ENCODE peak calls at places on chromosomes 2 and 18, in seven cellular contexts. P is thoracic aorta, S is ascending aorta, V is brain microvascular endothelial cell, U is A549, R is left ventricle myocardium inferior, Y is colonic mucosa. B is an unnamed sample.
A peak's percentile ranks its signal among the peaks of the same experiment; 100 is the strongest.

GRCh38 chr2:112867701-112868631 is 31.4 kb upstream of the IL1B start:
- DNase-seq in U (no peak), R (no peak), Y (peak; percentile 64), V (no peak), P (no peak), S (no peak), B (no peak)

GRCh38 chr2:196336715-196337617 is 165.6 kb upstream of the STK17B start:
- DNase-seq in U (peak; percentile 29), R (no peak), P (no peak), Y (no peak), S (no peak), V (no peak), B (no peak)

GRCh38 chr2:130797493-130798435 is 39.0 kb upstream of the ARHGEF4 start:
- DNase-seq in Y (peak; percentile 90), P (peak; percentile 58), V (peak; percentile 74), S (peak; percentile 39), R (peak; percentile 93), U (peak; percentile 83), B (peak; percentile 85)

GRCh38 chr18:77080283-77080682 is 52.3 kb downstream of the MBP start:
- DNase-seq in P (no peak), Y (no peak), R (no peak), S (no peak), U (no peak), V (no peak), B (no peak)

GRCh38 chr2:36574560-36574959 is 23.4 kb downstream of the FEZ2 start:
- DNase-seq in Y (no peak), R (no peak), S (no peak), P (no peak), U (no peak), V (no peak), B (no peak)

GRCh38 chr18:24227976-24228660 is 89.3 kb downstream of the CABYR start:
- DNase-seq in U (peak; percentile 4), S (no peak), V (peak; percentile 28), P (no peak), R (no peak), Y (no peak), B (no peak)

GRCh38 chr2:147845608-147846002 is 776 bp downstream of the ACVR2A start:
- DNase-seq in Y (no peak), R (no peak), V (no peak), U (no peak), P (no peak), S (no peak), B (no peak)

GRCh38 chr2:241413929-241414580 is 58.0 kb downstream of the FARP2 start:
- DNase-seq in P (no peak), Y (no peak), U (no peak), V (no peak), R (no peak), S (no peak), B (no peak)

GRCh38 chr2:134074619-134075018 is 179.3 kb upstream of the MGAT5 start:
- DNase-seq in R (no peak), P (no peak), V (no peak), U (no peak), S (no peak), Y (no peak), B (no peak)

GRCh38 chr2:200614249-200614648 is 28.4 kb downstream of the AOX1 start:
- DNase-seq in U (no peak), V (peak; percentile 25), P (no peak), S (no peak), R (no peak), Y (no peak), B (no peak)

GRCh38 chr2:96656540-96656939 is 14.0 kb downstream of the FER1L5 start:
- DNase-seq in Y (no peak), P (no peak), S (no peak), U (no peak), R (no peak), V (no peak), B (no peak)

GRCh38 chr2:170076189-170076588 is 101.8 kb upstream of the MYO3B start:
- DNase-seq in P (no peak), S (no peak), Y (no peak), V (no peak), U (no peak), R (no peak), B (no peak)

GRCh38 chr18:9365406-9365805 is 30.8 kb downstream of the TWSG1 start:
- DNase-seq in R (no peak), U (no peak), V (peak; percentile 26), P (no peak), S (no peak), Y (no peak), B (no peak)

GRCh38 chr2:28465148-28465885 is 30.5 kb upstream of the PLB1 start:
- DNase-seq in U (no peak), Y (no peak), P (no peak), S (no peak), V (peak; percentile 22), R (no peak), B (no peak)

GRCh38 chr2:5696741-5697521 is 4.7 kb downstream of the SOX11 start:
- DNase-seq in U (no peak), V (peak; percentile 35), S (no peak), P (no peak), Y (no peak), R (no peak), B (no peak)

GRCh38 chr18:79586436-79587297 is 92.9 kb upstream of the CTDP1 start:
- DNase-seq in P (no peak), U (no peak), V (no peak), Y (no peak), R (peak; percentile 13), S (no peak), B (no peak)

GRCh38 chr2:241636182-241636982 is 576 bp downstream of the THAP4 start:
- DNase-seq in P (no peak), U (peak; percentile 52), R (peak; percentile 32), Y (peak; percentile 40), V (no peak), S (no peak), B (peak; percentile 32)

GRCh38 chr18:39675916-39676315 is 2110.3 kb upstream of the CELF4 start:
- DNase-seq in V (no peak), Y (no peak), S (no peak), P (no peak), R (no peak), U (no peak), B (no peak)

GRCh38 chr2:107595749-107596148 is 230.9 kb upstream of the RGPD4 start:
- DNase-seq in P (no peak), S (no peak), Y (no peak), R (no peak), V (peak; percentile 66), U (peak; percentile 22), B (no peak)

GRCh38 chr2:132581917-132582316 is 88.1 kb downstream of the LYPD1 start:
- DNase-seq in U (no peak), R (no peak), Y (peak; percentile 29), V (no peak), S (no peak), P (no peak), B (no peak)

GRCh38 chr2:15265889-15266288 is 295.2 kb downstream of the NBAS start:
- DNase-seq in V (no peak), U (no peak), S (no peak), P (no peak), Y (no peak), R (no peak), B (no peak)

GRCh38 chr2:240930096-240930630 is 24.0 kb downstream of the CROCC2 start:
- DNase-seq in P (no peak), R (peak; percentile 5), Y (peak; percentile 13), S (no peak), V (no peak), U (no peak), B (no peak)

GRCh38 chr2:226450141-226450540 is 349.5 kb downstream of the IRS1 start:
- DNase-seq in R (no peak), V (peak; percentile 63), Y (no peak), P (no peak), U (no peak), S (no peak), B (no peak)

GRCh38 chr2:242085941-242086621 is 216.6 kb downstream of the RTP5 start:
- DNase-seq in S (no peak), Y (no peak), U (no peak), R (peak; percentile 63), V (no peak), P (no peak), B (peak; percentile 62)

GRCh38 chr2:46847185-46847710 is 68.4 kb downstream of the MCFD2 start:
- DNase-seq in U (peak; percentile 90), P (peak; percentile 83), V (peak; percentile 70), R (peak; percentile 93), Y (peak; percentile 97), S (peak; percentile 86), B (peak; percentile 89)

GRCh38 chr2:160371251-160372009 is 122.2 kb downstream of the RBMS1 start:
- DNase-seq in R (peak; percentile 32), V (no peak), Y (no peak), S (no peak), P (no peak), U (no peak), B (no peak)

GRCh38 chr2:119760876-119761275 is 1.2 kb downstream of the PTPN4 start:
- DNase-seq in U (no peak), S (no peak), P (no peak), Y (no peak), V (no peak), R (no peak), B (no peak)
- H3K4me3 ChIP-seq in U (peak overlapping the region; percentile 66), S (peak overlapping the region; percentile 75), P (peak overlapping the region; percentile 86), Y (peak overlapping the region; percentile 71), V (peak overlapping the region; percentile 87), R (peak overlapping the region; percentile 92), B (no peak overlapping the region)

GRCh38 chr2:217859926-217860325 is 142.9 kb downstream of the TNS1 start:
- DNase-seq in V (no peak), P (no peak), S (no peak), U (no peak), R (no peak), Y (no peak), B (no peak)
- H3K27ac ChIP-seq in V (no peak overlapping the region), P (peak overlapping the region; percentile 91), S (peak overlapping the region; percentile 89), U (no peak overlapping the region), R (peak overlapping the region; percentile 95), Y (no peak overlapping the region), B (no peak overlapping the region)

GRCh38 chr2:238875161-238875530 is 27.3 kb downstream of the TWIST2 start:
- DNase-seq in S (no peak), P (no peak), U (no peak), R (no peak), V (no peak), Y (no peak), B (no peak)
- TF ChIP-seq CTCF in S (no peak), P (no peak), U (no peak), R (no peak), V (peak; percentile 58), Y (no peak), B (no peak)

GRCh38 chr2:232418466-232419244 is 12.0 kb downstream of the ALPG start:
- DNase-seq in P (no peak), U (no peak), Y (no peak), S (no peak), V (peak; percentile 11), R (no peak), B (no peak)

GRCh38 chr2:232420073-232420454 is 13.4 kb downstream of the ALPG start:
- DNase-seq in U (no peak), P (no peak), V (no peak), S (no peak), R (no peak), Y (no peak), B (no peak)

GRCh38 chr2:232420463-232421188 is 14.0 kb downstream of the ALPG start:
- DNase-seq in S (no peak), R (no peak), Y (peak; percentile 59), V (no peak), U (peak; percentile 29), P (no peak), B (no peak)

GRCh38 chr2:232418056-232418455 is 11.4 kb downstream of the ALPG start:
- DNase-seq in R (no peak), V (no peak), P (no peak), Y (no peak), S (no peak), U (no peak), B (no peak)

GRCh38 chr2:232419245-232420072 is 12.8 kb downstream of the ALPG start:
- DNase-seq in P (no peak), V (no peak), U (no peak), R (no peak), Y (no peak), S (no peak), B (no peak)
- H3K4me3 ChIP-seq in P (peak overlapping the region; percentile 54), V (no peak overlapping the region), U (peak overlapping the region; percentile 32), R (peak overlapping the region; percentile 52), Y (peak overlapping the region; percentile 29), S (peak overlapping the region; percentile 24), B (no peak overlapping the region)

B was measured in lung.